ENCODE peak calls at places on chromosome 19, in eight cellular contexts. I is activated naive CD4-positive, alpha-beta T cell treated with anti-CD3 and anti-CD28 coated beads for 36 hours; C is bronchial epithelial cell; U is hippocampal formation; S is astrocyte of the spinal cord; H is progenitor cell of endocrine pancreas; K is activated CD4-positive, CD25-positive, alpha-beta regulatory T cell treated with anti-CD3 and anti-CD28 coated beads, Interleukin-2, amount 50 U/mL, for 16 hours; Z is NCI-H2029 treated with DMSO at 0.1 percent for 48 hours. O is an unnamed sample.

GRCh38 chr19:5693195-5694166 is 3.4 kb downstream of the RPL36 start:
- DNase-seq in S (no peak), K (no peak), H (no peak), U (no peak), I (no peak), Z (no peak), C (no peak), O (no peak)

GRCh38 chr19:409006-409514 is at the start of gene C2CD4C:
- DNase-seq in I (peak), U (no peak), S (no peak), K (no peak), C (no peak), Z (no peak), H (no peak), O (no peak)

GRCh38 chr19:11125994-11126685 is 29.4 kb downstream of the SPC24 start:
- DNase-seq in S (peak), H (peak), Z (peak), U (peak), K (peak), C (no peak), I (peak), O (peak)

GRCh38 chr19:19461671-19462622 is 53.4 kb downstream of the TSSK6 start:
- DNase-seq in K (no peak), S (peak), Z (peak), U (no peak), I (peak), C (no peak), H (peak), O (no peak)

GRCh38 chr19:3157096-3157845 is 21.3 kb upstream of the S1PR4 start:
- DNase-seq in U (no peak), S (no peak), H (no peak), Z (no peak), K (no peak), C (no peak), I (no peak), O (no peak)

GRCh38 chr19:28794301-28794700 is 418.6 kb downstream of the UQCRFS1 start:
- DNase-seq in H (no peak), S (no peak), K (no peak), Z (no peak), C (no peak), I (no peak), U (no peak), O (no peak)

GRCh38 chr19:2422951-2423880 is 4.2 kb downstream of the TIMM13 start:
- DNase-seq in H (no peak), U (no peak), I (no peak), K (no peak), C (no peak), S (no peak), Z (no peak), O (no peak)

GRCh38 chr19:18269336-18269735 is 4.9 kb downstream of the IQCN start:
- DNase-seq in K (no peak), S (no peak), H (no peak), I (no peak), Z (no peak), C (no peak), U (no peak), O (no peak)

GRCh38 chr19:36686365-36687213 is 823 bp upstream of the ZNF567 start:
- DNase-seq in Z (no peak), C (peak), U (no peak), K (no peak), I (no peak), S (peak), H (no peak), O (no peak)

GRCh38 chr19:47406711-47407416 is 12.5 kb downstream of the MEIS3 start:
- DNase-seq in I (no peak), U (no peak), K (no peak), S (no peak), C (no peak), H (peak), Z (no peak), O (no peak)

GRCh38 chr19:55258828-55259539 is at the start of gene PPP6R1:
- DNase-seq in S (peak), H (peak), U (peak), K (peak), I (peak), C (peak), Z (peak), O (peak)

GRCh38 chr19:41531438-41532311 is 44.3 kb upstream of the CEACAM21 start:
- DNase-seq in U (no peak), H (no peak), K (peak), Z (peak), S (peak), C (peak), I (peak), O (no peak)

GRCh38 chr19:57171551-57172081 is 4.3 kb upstream of the DUXA start:
- DNase-seq in C (no peak), S (peak), Z (no peak), U (peak), K (no peak), H (peak), I (no peak), O (no peak)

GRCh38 chr19:3335431-3336350 is 30.7 kb upstream of the NFIC start:
- DNase-seq in Z (no peak), U (no peak), K (no peak), I (no peak), H (no peak), C (no peak), S (no peak), O (no peak)

GRCh38 chr19:35344511-35345031 is 3.1 kb upstream of the FFAR1 start:
- DNase-seq in K (no peak), U (no peak), H (no peak), C (no peak), S (no peak), Z (no peak), I (no peak), O (no peak)

GRCh38 chr19:7953060-7953459 is 9.6 kb upstream of the TIMM44 start:
- DNase-seq in C (peak), S (no peak), H (no peak), K (no peak), I (no peak), Z (no peak), U (no peak), O (no peak)

GRCh38 chr19:41377977-41378707 is 1.8 kb downstream of the TMEM91 start:
- DNase-seq in C (no peak), K (no peak), Z (no peak), U (no peak), S (no peak), H (no peak), I (no peak), O (no peak)

GRCh38 chr19:13033819-13034611 is 38.7 kb downstream of the NFIX start:
- DNase-seq in Z (peak), K (no peak), S (peak), H (no peak), C (peak), U (no peak), I (peak), O (peak)

GRCh38 chr19:10007811-10008211 is 2.5 kb downstream of the COL5A3 start:
- DNase-seq in U (no peak), I (no peak), K (no peak), H (no peak), S (peak), C (no peak), Z (no peak), O (no peak)

GRCh38 chr19:10855879-10856522 is 7.8 kb downstream of the C19orf38 start:
- DNase-seq in H (no peak), K (no peak), U (no peak), Z (no peak), C (peak), I (no peak), S (no peak), O (no peak)

GRCh38 chr19:47158879-47159509 is 28.4 kb downstream of the SAE1 start:
- DNase-seq in U (no peak), H (no peak), I (peak), Z (no peak), K (no peak), C (peak), S (peak), O (no peak)

GRCh38 chr19:17532557-17532956 is 21.1 kb downstream of the PGLS start:
- DNase-seq in U (no peak), K (no peak), I (no peak), C (no peak), Z (no peak), H (no peak), S (no peak), O (no peak)

GRCh38 chr19:30229524-30230174 is 142.5 kb upstream of the ZNF536 start:
- DNase-seq in H (no peak), U (peak), S (no peak), K (no peak), I (no peak), Z (no peak), C (no peak), O (no peak)

GRCh38 chr19:35349614-35350521 is 2.2 kb downstream of the FFAR1 start:
- DNase-seq in Z (no peak), S (no peak), H (no peak), K (no peak), I (no peak), C (no peak), U (no peak), O (no peak)

GRCh38 chr19:39083983-39084731 is at the start of gene ACP7:
- DNase-seq in H (no peak), C (no peak), I (peak), Z (no peak), K (no peak), U (no peak), S (no peak), O (no peak)

GRCh38 chr19:19296953-19297689 is 23.2 kb downstream of the SUGP1 start:
- DNase-seq in S (no peak), Z (no peak), K (no peak), C (no peak), H (no peak), U (no peak), I (no peak), O (no peak)

GRCh38 chr19:801030-801860 is 4.0 kb downstream of the PTBP1 start:
- DNase-seq in I (no peak), C (peak), U (no peak), Z (peak), S (peak), H (no peak), K (no peak), O (no peak)

GRCh38 chr19:48619692-48620565 is 623 bp downstream of the SPHK2 start:
- DNase-seq in S (no peak), Z (no peak), H (no peak), K (no peak), I (no peak), C (no peak), U (no peak), O (no peak)

GRCh38 chr19:43316591-43317319 is 36.7 kb upstream of the CD177 start:
- DNase-seq in C (peak), U (no peak), K (no peak), Z (peak), H (no peak), S (no peak), I (no peak), O (peak)